ENCODE peak calls at places on chromosomes 16 and 17, in six cellular contexts. Z, V, K, A, D and F are unnamed samples.

GRCh38 chr16:6189216-6189615 is 1091.6 kb upstream of the EEF2KMT start:
- DNase-seq in Z (no peak), V (no peak), K (no peak), A (no peak), D (no peak), F (no peak)

GRCh38 chr17:50928662-50929061 is 62.5 kb upstream of the TOB1 start:
- DNase-seq in Z (no peak), V (no peak), K (no peak), A (no peak), D (no peak), F (no peak)

GRCh38 chr17:32161506-32162365 is 19.4 kb downstream of the RHOT1 start:
- DNase-seq in Z (peak), V (no peak), K (no peak), A (no peak), D (no peak), F (no peak)

GRCh38 chr16:70576431-70577255 is 53.0 kb downstream of the SF3B3 start:
- DNase-seq in Z (peak), V (no peak), K (peak), A (peak), D (peak), F (no peak)

GRCh38 chr17:8681175-8681949 is 50.8 kb upstream of the MYH10 start:
- DNase-seq in Z (peak), V (no peak), K (no peak), A (no peak), D (no peak), F (peak)

GRCh38 chr16:13110124-13110796 is 208.9 kb downstream of the SHISA9 start:
- DNase-seq in Z (no peak), V (no peak), K (peak), A (no peak), D (peak), F (no peak)

GRCh38 chr17:42485680-42486079 is 27.0 kb downstream of the ATP6V0A1 start:
- DNase-seq in Z (no peak), V (no peak), K (no peak), A (no peak), D (no peak), F (no peak)

GRCh38 chr16:76292218-76292617 is 15.0 kb downstream of the CNTNAP4 start:
- DNase-seq in Z (no peak), V (no peak), K (no peak), A (no peak), D (no peak), F (no peak)

GRCh38 chr16:85567101-85567866 is 45.8 kb upstream of the GSE1 start:
- DNase-seq in Z (no peak), V (peak), K (no peak), A (no peak), D (no peak), F (no peak)

GRCh38 chr17:13024033-13024432 is 6.2 kb upstream of the ELAC2 start:
- DNase-seq in Z (no peak), V (no peak), K (peak), A (no peak), D (no peak), F (no peak)

GRCh38 chr17:15289285-15290185 is 24.4 kb upstream of the PMP22 start:
- DNase-seq in Z (peak), V (no peak), K (peak), A (no peak), D (peak), F (peak)

GRCh38 chr17:2075336-2076056 is 20.6 kb downstream of the HIC1 start:
- DNase-seq in Z (peak), V (no peak), K (no peak), A (no peak), D (no peak), F (peak)

DNA sequence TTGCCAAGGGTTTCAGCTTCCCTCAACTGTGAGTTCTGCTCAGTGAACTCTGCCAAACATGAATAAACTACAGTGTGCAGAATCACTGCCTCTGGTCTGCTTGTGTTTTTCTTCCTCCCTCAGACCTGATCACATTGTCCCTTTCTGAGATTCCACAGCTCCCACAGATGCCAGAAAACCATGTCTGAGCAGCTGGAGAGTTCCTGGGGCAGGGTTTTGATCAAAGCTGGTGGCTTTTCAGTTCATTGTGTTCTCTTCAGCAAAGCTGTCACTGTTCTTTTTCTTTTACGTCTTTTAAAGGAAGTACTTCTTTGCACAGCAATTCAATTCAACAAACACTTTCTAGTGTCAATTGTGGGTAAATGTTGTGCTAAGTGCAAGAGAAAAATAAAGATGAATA is 555.8 kb downstream of the RBFOX1 start:
- DNase-seq in Z (no peak), V (no peak), K (no peak), A (no peak), D (no peak), F (no peak)
- TF ChIP-seq SMC3 in Z (no peak), V (no peak), K (no peak), A (no peak), D (no peak), F (no peak)

DNA sequence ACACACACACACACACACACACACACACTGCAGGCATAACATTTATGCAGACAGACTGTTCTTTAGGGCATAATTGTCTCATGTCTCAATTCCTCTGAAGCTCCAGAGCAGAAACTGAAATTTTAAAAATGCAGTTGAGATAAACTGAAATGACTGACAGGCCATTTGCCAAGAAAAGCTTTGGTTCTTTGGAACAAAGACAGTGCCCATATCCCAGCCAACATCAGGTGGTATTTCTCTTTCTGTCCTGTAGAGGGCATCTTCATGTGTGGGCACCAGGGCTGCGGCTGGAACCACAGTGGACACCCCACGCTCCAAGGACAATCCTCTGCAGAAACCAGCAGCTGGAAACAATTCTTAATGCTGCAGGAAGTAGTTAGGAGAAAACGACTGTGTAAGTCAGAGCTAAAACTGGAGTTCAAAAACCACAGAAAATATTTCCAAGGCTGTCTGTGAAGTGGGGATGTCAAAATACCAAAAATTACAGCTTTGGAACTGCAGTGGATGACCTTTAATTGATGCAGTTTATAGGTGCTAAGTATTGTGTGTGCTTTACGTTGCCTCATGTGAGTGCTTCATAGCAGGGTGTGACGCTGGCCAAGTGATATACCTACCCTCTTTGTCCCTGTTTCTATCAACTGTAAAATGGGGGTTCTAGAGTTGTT is 10.6 kb upstream of the MEFV start:
- DNase-seq in Z (peak), V (no peak), K (peak), A (no peak), D (peak), F (peak)
- TF ChIP-seq SMC3 in Z (peak), V (no peak), K (no peak), A (peak), D (peak), F (peak)

GRCh38 chr17:17668358-17668757 is 12.9 kb upstream of the RAI1 start:
- DNase-seq in Z (no peak), V (no peak), K (no peak), A (no peak), D (no peak), F (no peak)

GRCh38 chr17:17670701-17671319 is 10.4 kb upstream of the RAI1 start:
- DNase-seq in Z (no peak), V (no peak), K (no peak), A (no peak), D (no peak), F (no peak)

GRCh38 chr17:17669851-17670232 is 11.4 kb upstream of the RAI1 start:
- DNase-seq in Z (no peak), V (no peak), K (no peak), A (no peak), D (no peak), F (no peak)

GRCh38 chr17:17667947-17668346 is 13.3 kb upstream of the RAI1 start:
- DNase-seq in Z (no peak), V (no peak), K (no peak), A (no peak), D (no peak), F (no peak)

GRCh38 chr17:17669081-17669850 is 12.0 kb upstream of the RAI1 start:
- DNase-seq in Z (peak), V (no peak), K (no peak), A (no peak), D (no peak), F (peak)
- TF ChIP-seq SMC3 in Z (no peak), V (no peak), K (no peak), A (no peak), D (no peak), F (no peak)

GRCh38 chr17:28112199-28112995 is 69.9 kb downstream of the NLK start:
- DNase-seq in Z (peak), V (no peak), K (no peak), A (no peak), D (no peak), F (no peak)
- TF ChIP-seq SMC3 in Z (no peak), V (no peak), K (no peak), A (no peak), D (no peak), F (no peak)

GRCh38 chr16:20051147-20051546 is 22.5 kb downstream of the GPR139 start:
- DNase-seq in Z (no peak), V (no peak), K (no peak), A (no peak), D (no peak), F (no peak)
- TF ChIP-seq SMC3 in Z (no peak), V (no peak), K (no peak), A (no peak), D (no peak), F (no peak)

DNA sequence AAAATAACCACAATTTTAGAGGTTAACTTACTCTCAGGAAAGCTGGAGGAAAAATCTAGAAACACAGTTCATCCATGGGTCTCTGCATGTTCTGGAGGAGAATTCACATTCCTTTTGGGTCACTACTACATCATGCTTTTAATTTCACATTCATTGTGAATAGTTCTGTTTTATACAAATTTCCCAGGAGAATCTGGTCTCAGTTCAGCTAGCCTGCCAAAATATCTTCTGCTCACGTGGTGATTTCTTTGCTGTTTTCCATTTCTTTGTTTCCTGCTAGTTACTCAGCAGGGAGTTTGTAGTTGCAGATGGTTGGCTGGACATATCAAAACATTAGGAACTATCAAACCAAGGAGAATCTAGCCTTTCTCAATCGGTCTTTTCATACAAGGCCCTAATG is at the start of gene ABCA9:
- DNase-seq in Z (peak), V (no peak), K (no peak), A (no peak), D (no peak), F (no peak)
- TF ChIP-seq SMC3 in Z (no peak), V (no peak), K (no peak), A (no peak), D (no peak), F (no peak)